ENCODE peak calls at places on chromosomes 5 and 9, in four cellular contexts. One of them, this sample, is unnamed.

GRCh38 chr5:37915078-37915736 is 75.4 kb upstream of the GDNF start:
- DNase-seq in substantia nigra: no peak
- DNase-seq in GM06990: no peak
- DNase-seq in iPS-NIHi11: no peak
- DNase-seq in this sample: peak

GRCh38 chr9:76472925-76473324 is 13.9 kb downstream of the GCNT1 start:
- DNase-seq in substantia nigra: no peak
- DNase-seq in GM06990: no peak
- DNase-seq in iPS-NIHi11: peak
- DNase-seq in this sample: no peak

GRCh38 chr5:168353216-168353957 is 61.9 kb downstream of the WWC1 start:
- DNase-seq in substantia nigra: no peak
- DNase-seq in GM06990: no peak
- DNase-seq in iPS-NIHi11: no peak
- DNase-seq in this sample: no peak

GRCh38 chr5:139492700-139493192 is 10.2 kb upstream of the STING1 start:
- DNase-seq in substantia nigra: no peak
- DNase-seq in GM06990: no peak
- DNase-seq in iPS-NIHi11: no peak
- DNase-seq in this sample: no peak

GRCh38 chr5:7668161-7668560 is 182.8 kb downstream of the CFAP90 start:
- DNase-seq in substantia nigra: no peak
- DNase-seq in GM06990: no peak
- DNase-seq in iPS-NIHi11: no peak
- DNase-seq in this sample: no peak

GRCh38 chr9:96274939-96275338 is 27.0 kb downstream of the HSD17B3 start:
- DNase-seq in substantia nigra: no peak
- DNase-seq in GM06990: no peak
- DNase-seq in iPS-NIHi11: no peak
- DNase-seq in this sample: no peak

GRCh38 chr9:84751921-84752320 is 82.4 kb downstream of the NTRK2 start:
- DNase-seq in substantia nigra: no peak
- DNase-seq in GM06990: no peak
- DNase-seq in iPS-NIHi11: no peak
- DNase-seq in this sample: no peak

GRCh38 chr5:141637693-141638419 is 1.1 kb downstream of the RELL2 start:
- DNase-seq in substantia nigra: no peak
- DNase-seq in GM06990: peak
- DNase-seq in iPS-NIHi11: peak
- DNase-seq in this sample: no peak

GRCh38 chr9:131731237-131731995 is 8.5 kb downstream of the RAPGEF1 start:
- DNase-seq in substantia nigra: no peak
- DNase-seq in GM06990: no peak
- DNase-seq in iPS-NIHi11: no peak
- DNase-seq in this sample: no peak

GRCh38 chr5:34998058-34998789 is 49.5 kb downstream of the AGXT2 start:
- DNase-seq in substantia nigra: no peak
- DNase-seq in GM06990: no peak
- DNase-seq in iPS-NIHi11: no peak
- DNase-seq in this sample: no peak

GRCh38 chr5:17412760-17413671 is 85.0 kb upstream of the TAF11L2 start:
- DNase-seq in substantia nigra: no peak
- DNase-seq in GM06990: no peak
- DNase-seq in iPS-NIHi11: no peak
- DNase-seq in this sample: no peak

GRCh38 chr5:179233909-179234562 is 111.2 kb downstream of the ADAMTS2 start:
- DNase-seq in substantia nigra: no peak
- DNase-seq in GM06990: no peak
- DNase-seq in iPS-NIHi11: no peak
- DNase-seq in this sample: no peak

GRCh38 chr9:127763918-127764384 is 14.5 kb downstream of the SH2D3C start:
- DNase-seq in substantia nigra: no peak
- DNase-seq in GM06990: no peak
- DNase-seq in iPS-NIHi11: peak
- DNase-seq in this sample: no peak

GRCh38 chr5:74978347-74978746 is 74.0 kb downstream of the GCNT4 start:
- DNase-seq in substantia nigra: no peak
- DNase-seq in GM06990: no peak
- DNase-seq in iPS-NIHi11: no peak
- DNase-seq in this sample: peak

GRCh38 chr5:137632716-137633115 is 103.2 kb downstream of the KLHL3 start:
- DNase-seq in substantia nigra: no peak
- DNase-seq in GM06990: no peak
- DNase-seq in iPS-NIHi11: no peak
- DNase-seq in this sample: no peak

GRCh38 chr5:23084815-23085214 is 231.7 kb upstream of the CDH12 start:
- DNase-seq in substantia nigra: no peak
- DNase-seq in GM06990: no peak
- DNase-seq in iPS-NIHi11: no peak
- DNase-seq in this sample: no peak

GRCh38 chr9:37187713-37188439 is 67.5 kb downstream of the ZCCHC7 start:
- DNase-seq in substantia nigra: no peak
- DNase-seq in GM06990: peak
- DNase-seq in iPS-NIHi11: no peak
- DNase-seq in this sample: peak